ENCODE peak calls at places on chromosomes 12 and 14, in eight cellular contexts. H is substantia nigra; E is iris pigment epithelial cell; V is T-cell; W is stimulated activated effector memory CD8-positive, alpha-beta T cell treated with anti-CD3 and anti-CD28 coated beads, Interleukin-12 subunit alpha, Interleukin-12 subunit beta, amount 100 ng/mL, for 72 hours; M is pons; P is nephron progenitor cell; L is body of pancreas. T is an unnamed sample.

GRCh38 chr12:110934093-110934852 is 13.9 kb upstream of the MYL2 start:
- DNase-seq in W (no peak), L (no peak), H (no peak), M (no peak), E (peak; percentile 6), P (no peak), V (no peak), T (no peak)

GRCh38 chr14:104777808-104778249 is 17.7 kb downstream of the AKT1 start:
- DNase-seq in H (no peak), E (no peak), P (no peak), M (no peak), L (no peak), V (no peak), W (no peak), T (no peak)

GRCh38 chr12:115838952-115839351 is 438.5 kb downstream of the MED13L start:
- DNase-seq in H (no peak), V (no peak), M (no peak), W (no peak), L (no peak), E (no peak), P (no peak), T (no peak)

GRCh38 chr12:52575256-52575655 is 1.6 kb upstream of the KRT74 start:
- DNase-seq in W (no peak), L (no peak), V (no peak), E (no peak), M (no peak), H (no peak), P (no peak), T (no peak)

GRCh38 chr12:110931315-110931728 is 10.9 kb upstream of the MYL2 start:
- DNase-seq in W (no peak), L (no peak), M (no peak), H (no peak), E (no peak), V (no peak), P (no peak), T (no peak)

GRCh38 chr12:119868992-119869391 is 8.1 kb downstream of the CIT start:
- DNase-seq in V (no peak), E (peak; percentile 26), M (peak; percentile 29), H (no peak), W (no peak), P (no peak), L (no peak), T (no peak)

GRCh38 chr12:103909811-103910210 is 20.4 kb upstream of the HSP90B1 start:
- DNase-seq in H (no peak), W (no peak), P (no peak), V (no peak), E (peak; percentile 55), L (no peak), M (no peak), T (no peak)

GRCh38 chr12:27185234-27186045 is 58.6 kb upstream of the STK38L start:
- DNase-seq in H (no peak), P (no peak), M (no peak), E (peak; percentile 87), V (peak; percentile 15), W (peak; percentile 65), L (no peak), T (peak; percentile 5)

GRCh38 chr12:106633451-106633823 is 50.6 kb downstream of the RFX4 start:
- DNase-seq in W (no peak), L (no peak), P (no peak), M (no peak), V (no peak), E (peak; percentile 69), H (no peak), T (no peak)

GRCh38 chr12:124543052-124543590 is 24.3 kb downstream of the NCOR2 start:
- DNase-seq in P (peak; percentile 39), W (no peak), V (peak; percentile 22), L (no peak), E (no peak), M (no peak), H (no peak), T (peak; percentile 92)

GRCh38 chr12:51666696-51667095 is 75.7 kb downstream of the SCN8A start:
- DNase-seq in L (no peak), E (no peak), W (no peak), P (no peak), M (no peak), H (no peak), V (no peak), T (no peak)

GRCh38 chr12:70576341-70577282 is 60.6 kb downstream of the PTPRB start:
- DNase-seq in W (no peak), L (no peak), M (peak; percentile 95), H (peak; percentile 12), E (peak; percentile 82), P (peak; percentile 16), V (no peak), T (peak; percentile 86)

GRCh38 chr12:104738841-104739642 is 219.0 kb downstream of the SLC41A2 start:
- DNase-seq in M (no peak), P (no peak), H (no peak), V (no peak), L (no peak), E (no peak), W (no peak), T (peak; percentile 83)

GRCh38 chr12:115506822-115507629 is 770.5 kb downstream of the MED13L start:
- DNase-seq in M (no peak), P (no peak), E (no peak), V (no peak), H (no peak), L (no peak), W (no peak), T (no peak)

GRCh38 chr12:67524861-67525499 is 123.6 kb upstream of the DYRK2 start:
- DNase-seq in V (no peak), M (no peak), E (no peak), L (no peak), W (no peak), P (no peak), H (no peak), T (no peak)

GRCh38 chr14:80549141-80549540 is 337.8 kb upstream of the DIO2 start:
- DNase-seq in L (no peak), W (no peak), V (no peak), P (no peak), E (no peak), M (peak; percentile 60), H (peak; percentile 7), T (no peak)

GRCh38 chr14:32307881-32308582 is 21.1 kb upstream of the AKAP6 start:
- DNase-seq in L (peak; percentile 39), E (no peak), M (no peak), W (no peak), V (no peak), H (no peak), P (no peak), T (peak; percentile 43)

GRCh38 chr14:106436310-106436905 is 910.0 kb downstream of the TMEM121 start:
- DNase-seq in H (no peak), P (peak; percentile 2), M (peak; percentile 61), W (no peak), E (no peak), L (peak; percentile 35), V (peak; percentile 64), T (no peak)